ENCODE peak calls at places on chromosomes 3 and 15, in eight cellular contexts. One of them, this sample, is unnamed.

GRCh38 chr3:137692803-137693431 is 71.2 kb upstream of the SOX14 start:
- DNase-seq in brain microvascular endothelial cell: no peak
- DNase-seq in activated CD8-positive, alpha-beta memory T cell treated with anti-CD3 and anti-CD28 coated beads for 4 hours: no peak
- DNase-seq in stimulated activated CD8-positive, alpha-beta memory T cell treated with anti-CD3 and anti-CD28 coated beads, Interleukin-4, amount 100 ng/mL, for 24 hours: no peak
- DNase-seq in posterior cingulate gyrus: no peak
- DNase-seq in kidney tubule cell: peak; percentile 25
- DNase-seq in left ventricle myocardium inferior: no peak
- DNase-seq in ACHN: peak; percentile 33
- DNase-seq in this sample: no peak

GRCh38 chr15:89772933-89773583 is 3.1 kb upstream of the MESP2 start:
- DNase-seq in ACHN: peak; percentile 8
- DNase-seq in activated CD8-positive, alpha-beta memory T cell treated with anti-CD3 and anti-CD28 coated beads for 4 hours: no peak
- DNase-seq in brain microvascular endothelial cell: no peak
- DNase-seq in kidney tubule cell: no peak
- DNase-seq in posterior cingulate gyrus: no peak
- DNase-seq in stimulated activated CD8-positive, alpha-beta memory T cell treated with anti-CD3 and anti-CD28 coated beads, Interleukin-4, amount 100 ng/mL, for 24 hours: no peak
- DNase-seq in left ventricle myocardium inferior: no peak
- DNase-seq in this sample: no peak

GRCh38 chr3:66082679-66083078 is 44.0 kb upstream of the MAGI1 start:
- DNase-seq in kidney tubule cell: no peak
- DNase-seq in posterior cingulate gyrus: no peak
- DNase-seq in left ventricle myocardium inferior: no peak
- DNase-seq in brain microvascular endothelial cell: no peak
- DNase-seq in activated CD8-positive, alpha-beta memory T cell treated with anti-CD3 and anti-CD28 coated beads for 4 hours: no peak
- DNase-seq in stimulated activated CD8-positive, alpha-beta memory T cell treated with anti-CD3 and anti-CD28 coated beads, Interleukin-4, amount 100 ng/mL, for 24 hours: no peak
- DNase-seq in ACHN: no peak
- DNase-seq in this sample: no peak

GRCh38 chr3:10327592-10327991 is 6.7 kb upstream of the SEC13 start:
- DNase-seq in kidney tubule cell: no peak
- DNase-seq in left ventricle myocardium inferior: no peak
- DNase-seq in stimulated activated CD8-positive, alpha-beta memory T cell treated with anti-CD3 and anti-CD28 coated beads, Interleukin-4, amount 100 ng/mL, for 24 hours: no peak
- DNase-seq in activated CD8-positive, alpha-beta memory T cell treated with anti-CD3 and anti-CD28 coated beads for 4 hours: no peak
- DNase-seq in ACHN: no peak
- DNase-seq in posterior cingulate gyrus: no peak
- DNase-seq in brain microvascular endothelial cell: no peak
- DNase-seq in this sample: no peak

GRCh38 chr3:99699841-99700240 is 61.4 kb downstream of the COL8A1 start:
- DNase-seq in ACHN: no peak
- DNase-seq in brain microvascular endothelial cell: peak; percentile 88
- DNase-seq in activated CD8-positive, alpha-beta memory T cell treated with anti-CD3 and anti-CD28 coated beads for 4 hours: no peak
- DNase-seq in stimulated activated CD8-positive, alpha-beta memory T cell treated with anti-CD3 and anti-CD28 coated beads, Interleukin-4, amount 100 ng/mL, for 24 hours: no peak
- DNase-seq in posterior cingulate gyrus: no peak
- DNase-seq in left ventricle myocardium inferior: no peak
- DNase-seq in kidney tubule cell: peak; percentile 54
- DNase-seq in this sample: peak; percentile 21

GRCh38 chr15:57306305-57306943 is 69.9 kb upstream of the CGNL1 start:
- DNase-seq in left ventricle myocardium inferior: peak; percentile 89
- DNase-seq in posterior cingulate gyrus: peak; percentile 91
- DNase-seq in stimulated activated CD8-positive, alpha-beta memory T cell treated with anti-CD3 and anti-CD28 coated beads, Interleukin-4, amount 100 ng/mL, for 24 hours: peak; percentile 81
- DNase-seq in kidney tubule cell: peak; percentile 75
- DNase-seq in activated CD8-positive, alpha-beta memory T cell treated with anti-CD3 and anti-CD28 coated beads for 4 hours: peak; percentile 58
- DNase-seq in brain microvascular endothelial cell: peak; percentile 48
- DNase-seq in ACHN: peak; percentile 76
- DNase-seq in this sample: peak; percentile 36

GRCh38 chr15:75302318-75302717 is 19.7 kb downstream of the GOLGA6D start:
- DNase-seq in brain microvascular endothelial cell: no peak
- DNase-seq in left ventricle myocardium inferior: no peak
- DNase-seq in kidney tubule cell: no peak
- DNase-seq in posterior cingulate gyrus: no peak
- DNase-seq in stimulated activated CD8-positive, alpha-beta memory T cell treated with anti-CD3 and anti-CD28 coated beads, Interleukin-4, amount 100 ng/mL, for 24 hours: no peak
- DNase-seq in ACHN: no peak
- DNase-seq in activated CD8-positive, alpha-beta memory T cell treated with anti-CD3 and anti-CD28 coated beads for 4 hours: no peak
- DNase-seq in this sample: no peak

GRCh38 chr3:82643948-82644347 is 882.5 kb upstream of the GBE1 start:
- DNase-seq in activated CD8-positive, alpha-beta memory T cell treated with anti-CD3 and anti-CD28 coated beads for 4 hours: no peak
- DNase-seq in stimulated activated CD8-positive, alpha-beta memory T cell treated with anti-CD3 and anti-CD28 coated beads, Interleukin-4, amount 100 ng/mL, for 24 hours: no peak
- DNase-seq in brain microvascular endothelial cell: no peak
- DNase-seq in ACHN: peak; percentile 5
- DNase-seq in posterior cingulate gyrus: no peak
- DNase-seq in left ventricle myocardium inferior: no peak
- DNase-seq in kidney tubule cell: no peak
- DNase-seq in this sample: no peak

GRCh38 chr3:155766206-155766605 is 21.3 kb upstream of the PLCH1 start:
- DNase-seq in stimulated activated CD8-positive, alpha-beta memory T cell treated with anti-CD3 and anti-CD28 coated beads, Interleukin-4, amount 100 ng/mL, for 24 hours: no peak
- DNase-seq in kidney tubule cell: peak; percentile 47
- DNase-seq in posterior cingulate gyrus: no peak
- DNase-seq in activated CD8-positive, alpha-beta memory T cell treated with anti-CD3 and anti-CD28 coated beads for 4 hours: no peak
- DNase-seq in ACHN: no peak
- DNase-seq in brain microvascular endothelial cell: no peak
- DNase-seq in left ventricle myocardium inferior: no peak
- DNase-seq in this sample: peak; percentile 26

GRCh38 chr3:65573548-65574116 is 465.1 kb downstream of the MAGI1 start:
- DNase-seq in ACHN: no peak
- DNase-seq in posterior cingulate gyrus: no peak
- DNase-seq in brain microvascular endothelial cell: no peak
- DNase-seq in kidney tubule cell: no peak
- DNase-seq in activated CD8-positive, alpha-beta memory T cell treated with anti-CD3 and anti-CD28 coated beads for 4 hours: no peak
- DNase-seq in stimulated activated CD8-positive, alpha-beta memory T cell treated with anti-CD3 and anti-CD28 coated beads, Interleukin-4, amount 100 ng/mL, for 24 hours: no peak
- DNase-seq in left ventricle myocardium inferior: no peak
- DNase-seq in this sample: no peak

This sample was measured in RCC 7860.